ENCODE peak calls at places on chromosome 6, in nine cellular contexts. One of them, this sample, is unnamed.

GRCh38 chr6:108080010-108080780 is 5.7 kb upstream of the OSTM1 start:
- DNase-seq in A549: peak; percentile 16
- DNase-seq in uterus: no peak
- DNase-seq in ovary: no peak
- DNase-seq in IMR-90: peak; percentile 58
- DNase-seq in HepG2: no peak
- DNase-seq in prostate gland: no peak
- DNase-seq in tibial nerve: no peak
- DNase-seq in sigmoid colon: no peak
- DNase-seq in this sample: peak; percentile 13

GRCh38 chr6:7673063-7673536 is 52.8 kb upstream of the BMP6 start:
- DNase-seq in sigmoid colon: peak; percentile 74
- DNase-seq in prostate gland: no peak
- DNase-seq in ovary: peak; percentile 74
- DNase-seq in HepG2: no peak
- DNase-seq in tibial nerve: peak; percentile 67
- DNase-seq in uterus: peak; percentile 30
- DNase-seq in IMR-90: peak; percentile 5
- DNase-seq in A549: peak; percentile 64
- DNase-seq in this sample: peak; percentile 65

GRCh38 chr6:102525336-102525735 is 1131.8 kb downstream of the GRIK2 start:
- DNase-seq in sigmoid colon: no peak
- DNase-seq in prostate gland: no peak
- DNase-seq in A549: no peak
- DNase-seq in ovary: no peak
- DNase-seq in tibial nerve: no peak
- DNase-seq in IMR-90: no peak
- DNase-seq in uterus: no peak
- DNase-seq in HepG2: no peak
- DNase-seq in this sample: no peak

GRCh38 chr6:111739257-111739696 is 133.6 kb upstream of the TRAF3IP2 start:
- DNase-seq in tibial nerve: no peak
- DNase-seq in prostate gland: no peak
- DNase-seq in sigmoid colon: no peak
- DNase-seq in A549: no peak
- DNase-seq in uterus: no peak
- DNase-seq in IMR-90: no peak
- DNase-seq in ovary: no peak
- DNase-seq in HepG2: no peak
- DNase-seq in this sample: no peak

GRCh38 chr6:46575530-46575929 is 77.1 kb downstream of the CYP39A1 start:
- DNase-seq in sigmoid colon: no peak
- DNase-seq in tibial nerve: no peak
- DNase-seq in uterus: no peak
- DNase-seq in HepG2: no peak
- DNase-seq in IMR-90: no peak
- DNase-seq in A549: no peak
- DNase-seq in prostate gland: no peak
- DNase-seq in ovary: no peak
- DNase-seq in this sample: no peak

GRCh38 chr6:195861-196360 is 96.4 kb upstream of the DUSP22 start:
- DNase-seq in A549: no peak
- DNase-seq in sigmoid colon: peak; percentile 78
- DNase-seq in HepG2: no peak
- DNase-seq in IMR-90: peak; percentile 22
- DNase-seq in uterus: peak; percentile 53
- DNase-seq in ovary: peak; percentile 50
- DNase-seq in tibial nerve: no peak
- DNase-seq in prostate gland: no peak
- DNase-seq in this sample: no peak

GRCh38 chr6:37243816-37244370 is 13.7 kb upstream of the TBC1D22B start:
- DNase-seq in A549: no peak
- DNase-seq in prostate gland: no peak
- DNase-seq in ovary: no peak
- DNase-seq in IMR-90: no peak
- DNase-seq in HepG2: no peak
- DNase-seq in sigmoid colon: no peak
- DNase-seq in tibial nerve: no peak
- DNase-seq in uterus: no peak
- DNase-seq in this sample: no peak

GRCh38 chr6:33147807-33148666 is 44.2 kb downstream of the COL11A2 start:
- DNase-seq in sigmoid colon: no peak
- DNase-seq in tibial nerve: no peak
- DNase-seq in HepG2: peak; percentile 51
- DNase-seq in IMR-90: peak; percentile 58
- DNase-seq in A549: peak; percentile 46
- DNase-seq in prostate gland: peak; percentile 27
- DNase-seq in uterus: no peak
- DNase-seq in ovary: no peak
- DNase-seq in this sample: no peak

GRCh38 chr6:21967282-21967681 is 329.6 kb downstream of the PRL start:
- DNase-seq in IMR-90: no peak
- DNase-seq in prostate gland: no peak
- DNase-seq in A549: no peak
- DNase-seq in sigmoid colon: no peak
- DNase-seq in ovary: no peak
- DNase-seq in uterus: no peak
- DNase-seq in HepG2: no peak
- DNase-seq in tibial nerve: no peak
- DNase-seq in this sample: no peak

GRCh38 chr6:141988954-141989705 is 143.6 kb upstream of the GJE1 start:
- DNase-seq in A549: peak; percentile 61
- DNase-seq in ovary: no peak
- DNase-seq in sigmoid colon: no peak
- DNase-seq in tibial nerve: no peak
- DNase-seq in prostate gland: peak; percentile 8
- DNase-seq in uterus: no peak
- DNase-seq in IMR-90: peak; percentile 81
- DNase-seq in HepG2: peak; percentile 65
- DNase-seq in this sample: no peak

GRCh38 chr6:148624025-148624424 is 122.8 kb upstream of the UST start:
- DNase-seq in HepG2: no peak
- DNase-seq in uterus: no peak
- DNase-seq in sigmoid colon: no peak
- DNase-seq in prostate gland: no peak
- DNase-seq in tibial nerve: no peak
- DNase-seq in IMR-90: no peak
- DNase-seq in A549: no peak
- DNase-seq in ovary: no peak
- DNase-seq in this sample: no peak

GRCh38 chr6:167755461-167755860 is 71.2 kb upstream of the AFDN start:
- DNase-seq in HepG2: no peak
- DNase-seq in ovary: no peak
- DNase-seq in uterus: no peak
- DNase-seq in tibial nerve: no peak
- DNase-seq in IMR-90: no peak
- DNase-seq in A549: no peak
- DNase-seq in sigmoid colon: peak; percentile 45
- DNase-seq in prostate gland: no peak
- DNase-seq in this sample: no peak

GRCh38 chr6:150394053-150394875 is 25.5 kb downstream of the IYD start:
- DNase-seq in HepG2: no peak
- DNase-seq in ovary: no peak
- DNase-seq in A549: no peak
- DNase-seq in prostate gland: no peak
- DNase-seq in tibial nerve: no peak
- DNase-seq in uterus: no peak
- DNase-seq in sigmoid colon: no peak
- DNase-seq in IMR-90: no peak
- DNase-seq in this sample: no peak

GRCh38 chr6:24655229-24655628 is 9.2 kb upstream of the KIAA0319 start:
- DNase-seq in HepG2: no peak
- DNase-seq in sigmoid colon: no peak
- DNase-seq in ovary: no peak
- DNase-seq in A549: no peak
- DNase-seq in IMR-90: no peak
- DNase-seq in prostate gland: no peak
- DNase-seq in tibial nerve: no peak
- DNase-seq in uterus: no peak
- DNase-seq in this sample: no peak

GRCh38 chr6:137016366-137016765 is 28.4 kb downstream of the IL20RA start:
- DNase-seq in IMR-90: peak; percentile 10
- DNase-seq in sigmoid colon: no peak
- DNase-seq in uterus: no peak
- DNase-seq in ovary: no peak
- DNase-seq in prostate gland: no peak
- DNase-seq in A549: no peak
- DNase-seq in tibial nerve: no peak
- DNase-seq in HepG2: no peak
- DNase-seq in this sample: no peak

GRCh38 chr6:165671222-165671715 is 8.2 kb upstream of the PDE10A start:
- DNase-seq in IMR-90: no peak
- DNase-seq in prostate gland: no peak
- DNase-seq in ovary: no peak
- DNase-seq in HepG2: no peak
- DNase-seq in tibial nerve: no peak
- DNase-seq in sigmoid colon: no peak
- DNase-seq in A549: no peak
- DNase-seq in uterus: no peak
- DNase-seq in this sample: no peak

GRCh38 chr6:80356000-80356399 is 249.5 kb downstream of the BCKDHB start:
- DNase-seq in HepG2: no peak
- DNase-seq in uterus: no peak
- DNase-seq in IMR-90: no peak
- DNase-seq in A549: peak; percentile 1
- DNase-seq in ovary: no peak
- DNase-seq in sigmoid colon: no peak
- DNase-seq in prostate gland: no peak
- DNase-seq in tibial nerve: no peak
- DNase-seq in this sample: no peak

GRCh38 chr6:157514659-157515496 is 133.9 kb downstream of the ZDHHC14 start:
- DNase-seq in HepG2: peak; percentile 75
- DNase-seq in prostate gland: no peak
- DNase-seq in sigmoid colon: no peak
- DNase-seq in IMR-90: peak; percentile 69
- DNase-seq in tibial nerve: no peak
- DNase-seq in A549: peak; percentile 47
- DNase-seq in uterus: no peak
- DNase-seq in ovary: no peak
- DNase-seq in this sample: peak; percentile 81
- TF ChIP-seq POLR2A in HepG2: no peak
- TF ChIP-seq POLR2A in prostate gland: no peak
- TF ChIP-seq POLR2A in sigmoid colon: no peak
- TF ChIP-seq POLR2A in IMR-90: no peak
- TF ChIP-seq POLR2A in tibial nerve: no peak
- TF ChIP-seq POLR2A in A549: no peak
- TF ChIP-seq POLR2A in uterus: no peak
- TF ChIP-seq POLR2A in ovary: no peak
- TF ChIP-seq POLR2A in this sample: no peak

DNA sequence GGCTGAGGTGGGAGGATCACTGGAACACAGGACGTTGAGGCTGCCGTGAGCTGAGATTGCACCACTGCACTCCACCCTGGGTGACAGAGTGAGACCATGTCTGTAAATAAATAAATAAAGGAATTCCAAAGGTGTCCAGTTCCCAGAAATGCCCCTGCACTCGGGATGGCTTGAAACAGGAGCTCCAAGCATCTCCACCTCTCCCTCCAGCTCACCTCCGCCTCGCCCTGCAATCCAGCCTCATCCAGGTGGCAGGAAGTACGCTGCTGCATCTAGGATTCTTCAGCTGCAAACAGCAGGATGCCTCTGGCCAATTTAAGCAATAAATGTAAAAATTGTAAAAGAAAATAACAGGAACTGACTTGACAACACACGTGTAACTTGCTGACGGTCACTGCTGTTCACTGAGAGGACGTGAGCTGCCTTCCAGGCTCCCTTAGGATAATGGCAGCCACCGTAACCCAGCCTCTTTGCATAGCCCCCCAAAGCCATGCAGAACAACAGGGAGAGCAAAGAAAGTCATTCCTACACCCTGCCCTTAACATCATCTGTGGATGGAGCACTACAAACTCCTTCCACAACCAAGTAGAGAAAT is 11.4 kb upstream of the GRM4 start:
- DNase-seq in sigmoid colon: peak; percentile 17
- DNase-seq in IMR-90: no peak
- DNase-seq in prostate gland: no peak
- DNase-seq in ovary: no peak
- DNase-seq in A549: no peak
- DNase-seq in uterus: no peak
- DNase-seq in HepG2: no peak
- DNase-seq in tibial nerve: no peak
- DNase-seq in this sample: no peak
- TF ChIP-seq POLR2A in sigmoid colon: no peak
- TF ChIP-seq POLR2A in IMR-90: no peak
- TF ChIP-seq POLR2A in prostate gland: no peak
- TF ChIP-seq POLR2A in ovary: no peak
- TF ChIP-seq POLR2A in A549: no peak
- TF ChIP-seq POLR2A in uterus: no peak
- TF ChIP-seq POLR2A in HepG2: no peak
- TF ChIP-seq POLR2A in tibial nerve: no peak
- TF ChIP-seq POLR2A in this sample: no peak

DNA sequence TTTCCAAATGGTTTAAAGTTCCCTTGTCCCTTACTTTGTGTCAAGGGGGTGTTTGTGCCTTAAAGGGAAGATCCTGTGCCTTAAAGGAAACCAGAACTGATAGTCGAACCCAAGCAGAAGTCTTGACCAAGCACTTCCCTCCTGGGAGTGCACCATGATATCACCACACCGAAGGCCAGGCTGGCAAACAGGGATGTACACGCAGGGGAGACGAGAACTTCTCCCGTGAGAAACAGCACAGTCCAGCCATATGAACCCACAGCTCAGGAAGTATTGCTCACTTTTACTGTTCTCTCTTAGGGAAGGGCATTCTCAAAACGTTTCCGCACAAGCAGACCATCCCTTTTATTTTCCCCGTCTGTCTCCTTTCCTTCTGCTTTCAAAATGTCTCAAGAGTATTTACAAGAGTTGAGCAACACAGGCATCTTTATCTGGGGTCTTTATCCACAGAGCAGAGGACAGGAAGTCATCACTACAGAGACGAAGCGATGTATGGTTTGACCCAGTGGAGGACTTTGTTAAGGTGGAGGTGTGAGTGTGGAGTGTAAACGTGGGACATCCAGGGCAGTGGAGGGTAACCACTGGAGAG is 12.8 kb upstream of the SERPINB1 start:
- DNase-seq in A549: no peak
- DNase-seq in prostate gland: no peak
- DNase-seq in tibial nerve: no peak
- DNase-seq in HepG2: no peak
- DNase-seq in sigmoid colon: no peak
- DNase-seq in uterus: no peak
- DNase-seq in ovary: no peak
- DNase-seq in IMR-90: peak; percentile 36
- DNase-seq in this sample: no peak
- TF ChIP-seq POLR2A in A549: no peak
- TF ChIP-seq POLR2A in prostate gland: no peak
- TF ChIP-seq POLR2A in tibial nerve: peak; percentile 18
- TF ChIP-seq POLR2A in HepG2: no peak
- TF ChIP-seq POLR2A in sigmoid colon: no peak
- TF ChIP-seq POLR2A in uterus: no peak
- TF ChIP-seq POLR2A in ovary: no peak
- TF ChIP-seq POLR2A in IMR-90: no peak
- TF ChIP-seq POLR2A in this sample: no peak

DNA sequence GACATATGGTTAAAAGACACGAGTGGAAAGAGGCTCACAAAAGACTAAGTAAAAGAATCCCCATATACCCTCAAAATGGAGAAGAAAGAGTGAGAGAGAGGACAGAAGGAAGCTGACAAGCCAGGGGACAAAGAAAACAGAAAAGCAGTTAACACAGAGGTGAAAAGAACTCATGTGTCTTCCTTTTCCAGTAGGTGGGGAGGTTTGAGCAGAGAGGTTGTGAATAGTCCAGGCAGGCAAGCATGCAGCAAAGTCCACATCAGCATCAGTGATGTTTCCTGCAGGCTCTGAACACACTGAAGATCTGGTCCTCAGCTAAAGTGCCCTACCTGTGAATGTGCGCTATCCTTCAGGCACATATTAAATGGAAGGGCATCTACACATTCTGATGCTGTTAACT is 196.5 kb upstream of the IRAK1BP1 start:
- DNase-seq in HepG2: no peak
- DNase-seq in A549: no peak
- DNase-seq in uterus: no peak
- DNase-seq in IMR-90: no peak
- DNase-seq in ovary: no peak
- DNase-seq in prostate gland: no peak
- DNase-seq in sigmoid colon: no peak
- DNase-seq in tibial nerve: no peak
- DNase-seq in this sample: no peak
- TF ChIP-seq POLR2A in HepG2: no peak
- TF ChIP-seq POLR2A in A549: no peak
- TF ChIP-seq POLR2A in uterus: no peak
- TF ChIP-seq POLR2A in IMR-90: no peak
- TF ChIP-seq POLR2A in ovary: no peak
- TF ChIP-seq POLR2A in prostate gland: no peak
- TF ChIP-seq POLR2A in sigmoid colon: no peak
- TF ChIP-seq POLR2A in tibial nerve: no peak
- TF ChIP-seq POLR2A in this sample: no peak

This sample was measured in H54.